ENCODE peak calls at places on chromosomes 2 and 18, in seven cellular contexts. One of them, this sample, is unnamed.

GRCh38 chr18:61926532-61926931 is 33.7 kb upstream of the RNF152 start:
- DNase-seq in fibroblast of the conjunctiva: no peak
- DNase-seq in mesothelial cell of epicardium: no peak
- DNase-seq in RPMI7951: no peak
- DNase-seq in germinal center: no peak
- DNase-seq in retina: no peak
- DNase-seq in Panc1: no peak
- DNase-seq in this sample: no peak

GRCh38 chr2:101380376-101380775 is 6.9 kb downstream of the CREG2 start:
- DNase-seq in fibroblast of the conjunctiva: no peak
- DNase-seq in mesothelial cell of epicardium: no peak
- DNase-seq in RPMI7951: peak
- DNase-seq in germinal center: no peak
- DNase-seq in retina: no peak
- DNase-seq in Panc1: no peak
- DNase-seq in this sample: no peak

GRCh38 chr2:237696471-237696870 is 69.1 kb downstream of the LRRFIP1 start:
- DNase-seq in fibroblast of the conjunctiva: no peak
- DNase-seq in mesothelial cell of epicardium: no peak
- DNase-seq in RPMI7951: no peak
- DNase-seq in germinal center: no peak
- DNase-seq in retina: no peak
- DNase-seq in Panc1: no peak
- DNase-seq in this sample: no peak

GRCh38 chr2:175251425-175252041 is 70.0 kb upstream of the ATP5MC3 start:
- DNase-seq in fibroblast of the conjunctiva: peak
- DNase-seq in mesothelial cell of epicardium: no peak
- DNase-seq in RPMI7951: peak
- DNase-seq in germinal center: peak
- DNase-seq in retina: peak
- DNase-seq in Panc1: peak
- DNase-seq in this sample: no peak

GRCh38 chr2:100004959-100005387 is 137.4 kb downstream of the AFF3 start:
- DNase-seq in fibroblast of the conjunctiva: no peak
- DNase-seq in mesothelial cell of epicardium: no peak
- DNase-seq in RPMI7951: no peak
- DNase-seq in germinal center: no peak
- DNase-seq in retina: no peak
- DNase-seq in Panc1: no peak
- DNase-seq in this sample: no peak

GRCh38 chr2:224904390-224904789 is 137.9 kb downstream of the DOCK10 start:
- DNase-seq in fibroblast of the conjunctiva: no peak
- DNase-seq in mesothelial cell of epicardium: no peak
- DNase-seq in RPMI7951: peak
- DNase-seq in germinal center: no peak
- DNase-seq in retina: no peak
- DNase-seq in Panc1: no peak
- DNase-seq in this sample: no peak

GRCh38 chr2:37819228-37819627 is 105.9 kb upstream of the RMDN2 start:
- DNase-seq in fibroblast of the conjunctiva: peak
- DNase-seq in mesothelial cell of epicardium: no peak
- DNase-seq in RPMI7951: peak
- DNase-seq in germinal center: no peak
- DNase-seq in retina: peak
- DNase-seq in Panc1: no peak
- DNase-seq in this sample: no peak

GRCh38 chr2:75047189-75047812 is 88.9 kb downstream of the POLE4 start:
- DNase-seq in fibroblast of the conjunctiva: no peak
- DNase-seq in mesothelial cell of epicardium: no peak
- DNase-seq in RPMI7951: peak
- DNase-seq in germinal center: no peak
- DNase-seq in retina: no peak
- DNase-seq in Panc1: no peak
- DNase-seq in this sample: no peak

GRCh38 chr2:178427458-178427857 is 23.5 kb downstream of the PRKRA start:
- DNase-seq in fibroblast of the conjunctiva: no peak
- DNase-seq in mesothelial cell of epicardium: no peak
- DNase-seq in RPMI7951: no peak
- DNase-seq in germinal center: no peak
- DNase-seq in retina: no peak
- DNase-seq in Panc1: no peak
- DNase-seq in this sample: no peak

GRCh38 chr18:57273194-57273593 is 79.2 kb upstream of the ST8SIA3 start:
- DNase-seq in fibroblast of the conjunctiva: no peak
- DNase-seq in mesothelial cell of epicardium: no peak
- DNase-seq in RPMI7951: no peak
- DNase-seq in germinal center: no peak
- DNase-seq in retina: no peak
- DNase-seq in Panc1: no peak
- DNase-seq in this sample: no peak

GRCh38 chr2:106294182-106294581 is 100.1 kb upstream of the UXS1 start:
- DNase-seq in fibroblast of the conjunctiva: no peak
- DNase-seq in mesothelial cell of epicardium: no peak
- DNase-seq in RPMI7951: no peak
- DNase-seq in germinal center: no peak
- DNase-seq in retina: no peak
- DNase-seq in Panc1: no peak
- DNase-seq in this sample: no peak

GRCh38 chr2:187593098-187593497 is 38.9 kb upstream of the TFPI start:
- DNase-seq in fibroblast of the conjunctiva: no peak
- DNase-seq in mesothelial cell of epicardium: no peak
- DNase-seq in RPMI7951: no peak
- DNase-seq in germinal center: no peak
- DNase-seq in retina: no peak
- DNase-seq in Panc1: no peak
- DNase-seq in this sample: no peak

GRCh38 chr18:24514439-24514838 is 54.0 kb downstream of the HRH4 start:
- DNase-seq in fibroblast of the conjunctiva: peak
- DNase-seq in mesothelial cell of epicardium: no peak
- DNase-seq in RPMI7951: peak
- DNase-seq in germinal center: peak
- DNase-seq in retina: no peak
- DNase-seq in Panc1: peak
- DNase-seq in this sample: no peak

GRCh38 chr2:168346725-168347477 is 99.5 kb upstream of the STK39 start:
- DNase-seq in fibroblast of the conjunctiva: peak
- DNase-seq in mesothelial cell of epicardium: peak
- DNase-seq in RPMI7951: peak
- DNase-seq in germinal center: peak
- DNase-seq in retina: peak
- DNase-seq in Panc1: peak
- DNase-seq in this sample: peak

GRCh38 chr2:109275120-109276040 is 146.4 kb downstream of the SH3RF3 start:
- DNase-seq in fibroblast of the conjunctiva: no peak
- DNase-seq in mesothelial cell of epicardium: no peak
- DNase-seq in RPMI7951: no peak
- DNase-seq in germinal center: no peak
- DNase-seq in retina: peak
- DNase-seq in Panc1: no peak
- DNase-seq in this sample: no peak

GRCh38 chr2:84989422-84989821 is 18.5 kb downstream of the KCMF1 start:
- DNase-seq in fibroblast of the conjunctiva: no peak
- DNase-seq in mesothelial cell of epicardium: no peak
- DNase-seq in RPMI7951: no peak
- DNase-seq in germinal center: no peak
- DNase-seq in retina: no peak
- DNase-seq in Panc1: no peak
- DNase-seq in this sample: no peak

GRCh38 chr2:177327065-177327464 is 62.5 kb upstream of the NFE2L2 start:
- DNase-seq in fibroblast of the conjunctiva: no peak
- DNase-seq in mesothelial cell of epicardium: no peak
- DNase-seq in RPMI7951: no peak
- DNase-seq in germinal center: no peak
- DNase-seq in retina: no peak
- DNase-seq in Panc1: no peak
- DNase-seq in this sample: no peak

This sample was measured in substantia nigra.